ENCODE peak calls at places on chromosomes 1 and 21, in eight cellular contexts. X, M, H, N, F, O, Z and B are unnamed samples.

GRCh38 chr1:100530901-100531487 is 6.9 kb upstream of the GPR88 start:
- DNase-seq in X (peak; percentile 16), M (no peak), H (no peak), N (no peak), F (no peak), O (no peak), Z (no peak), B (no peak)

GRCh38 chr1:59768752-59769411 is 45.9 kb upstream of the HOOK1 start:
- DNase-seq in X (no peak), M (peak; percentile 48), H (no peak), N (no peak), F (no peak), O (no peak), Z (no peak), B (peak; percentile 6)

GRCh38 chr21:45464309-45464708 is 59.3 kb downstream of the COL18A1 start:
- DNase-seq in X (no peak), M (no peak), H (no peak), N (no peak), F (no peak), O (no peak), Z (no peak), B (no peak)

GRCh38 chr1:216601427-216601751 is 121.8 kb downstream of the ESRRG start:
- DNase-seq in X (no peak), M (no peak), H (no peak), N (no peak), F (no peak), O (no peak), Z (no peak), B (no peak)

GRCh38 chr1:237525102-237525501 is 365.6 kb downstream of the ZP4 start:
- DNase-seq in X (no peak), M (no peak), H (no peak), N (no peak), F (no peak), O (no peak), Z (no peak), B (no peak)

GRCh38 chr1:204513117-204513716 is 3.0 kb upstream of the MDM4 start:
- DNase-seq in X (no peak), M (no peak), H (no peak), N (no peak), F (no peak), O (no peak), Z (no peak), B (no peak)

GRCh38 chr1:41954533-41954944 is 35.8 kb upstream of the HIVEP3 start:
- DNase-seq in X (peak; percentile 19), M (no peak), H (peak; percentile 22), N (peak; percentile 66), F (peak; percentile 79), O (no peak), Z (peak; percentile 45), B (no peak)

GRCh38 chr1:7334475-7335035 is 436.5 kb upstream of the VAMP3 start:
- DNase-seq in X (peak; percentile 3), M (peak; percentile 28), H (no peak), N (no peak), F (no peak), O (no peak), Z (peak; percentile 29), B (no peak)

GRCh38 chr1:223114871-223115270 is 28.2 kb downstream of the TLR5 start:
- DNase-seq in X (no peak), M (no peak), H (no peak), N (no peak), F (peak; percentile 81), O (no peak), Z (no peak), B (no peak)

GRCh38 chr1:34885405-34886247 is 26.1 kb upstream of the SMIM12 start:
- DNase-seq in X (no peak), M (peak; percentile 44), H (peak; percentile 88), N (no peak), F (peak; percentile 22), O (peak; percentile 49), Z (no peak), B (no peak)

GRCh38 chr1:115679141-115679611 is 37.4 kb downstream of the VANGL1 start:
- DNase-seq in X (peak; percentile 20), M (peak; percentile 42), H (no peak), N (peak; percentile 73), F (no peak), O (no peak), Z (peak; percentile 24), B (no peak)

GRCh38 chr1:121471517-121471916 is 286.7 kb downstream of the SRGAP2C start:
- DNase-seq in X (no peak), M (no peak), H (no peak), N (no peak), F (no peak), O (no peak), Z (no peak), B (no peak)

GRCh38 chr1:214550339-214551051 is 907 bp downstream of the PTPN14 start:
- DNase-seq in X (no peak), M (peak; percentile 66), H (no peak), N (peak; percentile 64), F (no peak), O (no peak), Z (no peak), B (no peak)

GRCh38 chr21:44529011-44529421 is 11.0 kb downstream of the KRTAP10-1 start:
- DNase-seq in X (no peak), M (no peak), H (peak; percentile 5), N (no peak), F (no peak), O (no peak), Z (no peak), B (no peak)

GRCh38 chr1:172941945-172942344 is 108.8 kb downstream of the TNFSF18 start:
- DNase-seq in X (no peak), M (no peak), H (no peak), N (no peak), F (no peak), O (no peak), Z (no peak), B (no peak)

GRCh38 chr1:145898756-145899155 is 11.1 kb downstream of the ITGA10 start:
- DNase-seq in X (no peak), M (no peak), H (no peak), N (no peak), F (no peak), O (no peak), Z (no peak), B (no peak)

GRCh38 chr1:218917646-218918045 is 256.0 kb upstream of the LYPLAL1 start:
- DNase-seq in X (no peak), M (no peak), H (no peak), N (no peak), F (no peak), O (no peak), Z (no peak), B (no peak)

GRCh38 chr1:35809156-35810095 is 1.6 kb downstream of the AGO4 start:
- DNase-seq in X (no peak), M (no peak), H (no peak), N (peak; percentile 25), F (no peak), O (no peak), Z (no peak), B (no peak)

GRCh38 chr1:246582301-246583055 is 16.2 kb downstream of the CNST start:
- DNase-seq in X (no peak), M (peak; percentile 12), H (no peak), N (no peak), F (no peak), O (no peak), Z (no peak), B (peak; percentile 51)

GRCh38 chr1:220887868-220888664 is 8.8 kb downstream of the HLX start:
- DNase-seq in X (no peak), M (no peak), H (no peak), N (no peak), F (no peak), O (no peak), Z (no peak), B (no peak)

GRCh38 chr1:67948155-67949075 is 102.0 kb downstream of the DIRAS3 start:
- DNase-seq in X (peak; percentile 72), M (no peak), H (no peak), N (no peak), F (no peak), O (no peak), Z (peak; percentile 58), B (no peak)

GRCh38 chr21:36465481-36465880 is 14.4 kb downstream of the CLDN14 start:
- DNase-seq in X (no peak), M (no peak), H (no peak), N (no peak), F (peak; percentile 11), O (no peak), Z (no peak), B (no peak)

GRCh38 chr1:40818264-40818961 is 34.8 kb downstream of the KCNQ4 start:
- DNase-seq in X (no peak), M (peak; percentile 87), H (peak; percentile 97), N (no peak), F (no peak), O (peak; percentile 85), Z (peak; percentile 9), B (no peak)

GRCh38 chr21:29726061-29726460 is 213.7 kb downstream of the GRIK1 start:
- DNase-seq in X (no peak), M (no peak), H (no peak), N (no peak), F (no peak), O (no peak), Z (no peak), B (no peak)

GRCh38 chr1:221522440-221523050 is 219.3 kb downstream of the DUSP10 start:
- DNase-seq in X (no peak), M (no peak), H (no peak), N (no peak), F (no peak), O (no peak), Z (no peak), B (no peak)

GRCh38 chr1:32413507-32414185 is 19.4 kb upstream of the BSDC1 start:
- DNase-seq in X (peak; percentile 16), M (peak; percentile 76), H (peak; percentile 60), N (peak; percentile 90), F (peak; percentile 63), O (no peak), Z (peak; percentile 67), B (peak; percentile 83)

GRCh38 chr1:77424236-77424635 is 142.4 kb downstream of the AK5 start:
- DNase-seq in X (no peak), M (no peak), H (no peak), N (no peak), F (peak; percentile 49), O (no peak), Z (no peak), B (no peak)

GRCh38 chr21:46323227-46323709 is 402 bp downstream of the C21orf58 start:
- DNase-seq in X (no peak), M (peak; percentile 25), H (peak; percentile 29), N (peak; percentile 11), F (no peak), O (no peak), Z (no peak), B (no peak)

GRCh38 chr1:55210990-55211389 is 4.2 kb downstream of the USP24 start:
- DNase-seq in X (no peak), M (no peak), H (no peak), N (no peak), F (peak; percentile 22), O (no peak), Z (no peak), B (no peak)

GRCh38 chr1:12112711-12113161 is 49.6 kb downstream of the TNFRSF8 start:
- DNase-seq in X (no peak), M (no peak), H (no peak), N (no peak), F (no peak), O (no peak), Z (no peak), B (no peak)

GRCh38 chr1:229203030-229203751 is 67.7 kb upstream of the RAB4A start:
- DNase-seq in X (no peak), M (peak; percentile 99), H (peak; percentile 88), N (peak; percentile 69), F (no peak), O (no peak), Z (peak; percentile 56), B (peak; percentile 94)

GRCh38 chr1:44676484-44677200 is 2.1 kb downstream of the ARMH1 start:
- DNase-seq in X (peak; percentile 41), M (no peak), H (no peak), N (peak; percentile 59), F (peak; percentile 15), O (no peak), Z (peak; percentile 61), B (no peak)